ENCODE peak calls at places on chromosome 5, in six cellular contexts. Z is SK-N-SH, O is A549, H is GM12878, I is K562, S is HepG2. T is an unnamed sample.
A peak's percentile ranks its signal among the peaks of the same experiment; 100 is the strongest.

GRCh38 chr5:67974054-67974453 is 241.5 kb upstream of the PIK3R1 start:
- DNase-seq in Z (no peak), O (no peak), H (no peak), I (no peak), S (no peak), T (no peak)

GRCh38 chr5:71923755-71924154 is 183.5 kb upstream of the MAP1B start:
- DNase-seq in Z (no peak), O (no peak), H (no peak), I (no peak), S (no peak), T (no peak)

GRCh38 chr5:178991190-178992145 is 3.7 kb downstream of the GRM6 start:
- DNase-seq in Z (no peak), O (no peak), H (no peak), I (no peak), S (no peak), T (no peak)

GRCh38 chr5:133451926-133452325 is 160.4 kb downstream of the FSTL4 start:
- DNase-seq in Z (no peak), O (no peak), H (no peak), I (no peak), S (no peak), T (no peak)

GRCh38 chr5:131109540-131110255 is 55.4 kb downstream of the HINT1 start:
- DNase-seq in Z (peak; percentile 46), O (peak; percentile 46), H (peak; percentile 12), I (peak; percentile 27), S (peak; percentile 17), T (peak; percentile 35)

GRCh38 chr5:92371889-92372235 is 988.7 kb upstream of the ARRDC3 start:
- DNase-seq in Z (no peak), O (peak; percentile 28), H (no peak), I (no peak), S (no peak), T (no peak)

GRCh38 chr5:116076496-116076895 is 8.3 kb upstream of the COMMD10 start:
- DNase-seq in Z (no peak), O (no peak), H (peak; percentile 79), I (no peak), S (no peak), T (no peak)

GRCh38 chr5:122371511-122372151 is 59.6 kb downstream of the SNCAIP start:
- DNase-seq in Z (no peak), O (no peak), H (no peak), I (no peak), S (no peak), T (no peak)

GRCh38 chr5:134177197-134178171 is 734 bp upstream of the SKP1 start:
- DNase-seq in Z (peak; percentile 23), O (peak; percentile 48), H (peak; percentile 26), I (peak; percentile 76), S (peak; percentile 68), T (peak; percentile 60)

GRCh38 chr5:122352331-122352730 is 40.3 kb downstream of the SNCAIP start:
- DNase-seq in Z (no peak), O (no peak), H (no peak), I (no peak), S (no peak), T (no peak)

GRCh38 chr5:122849746-122850145 is 4.3 kb downstream of the SNX24 start:
- DNase-seq in Z (no peak), O (no peak), H (no peak), I (no peak), S (no peak), T (no peak)

GRCh38 chr5:159548517-159548916 is 218.2 kb upstream of the IL12B start:
- DNase-seq in Z (no peak), O (no peak), H (no peak), I (no peak), S (no peak), T (no peak)

GRCh38 chr5:95912029-95912428 is 49.6 kb downstream of the ELL2 start:
- DNase-seq in Z (no peak), O (no peak), H (no peak), I (no peak), S (no peak), T (no peak)

GRCh38 chr5:180644129-180644824 is 5.1 kb downstream of the FLT4 start:
- DNase-seq in Z (peak; percentile 9), O (no peak), H (no peak), I (no peak), S (no peak), T (no peak)

GRCh38 chr5:150599917-150600511 is 40.4 kb upstream of the SYNPO start:
- DNase-seq in Z (peak; percentile 86), O (peak; percentile 91), H (no peak), I (peak; percentile 38), S (no peak), T (no peak)

GRCh38 chr5:96972599-96973334 is 36.9 kb downstream of the LNPEP start:
- DNase-seq in Z (no peak), O (no peak), H (no peak), I (no peak), S (no peak), T (no peak)

GRCh38 chr5:68315679-68316271 is 100.2 kb downstream of the PIK3R1 start:
- DNase-seq in Z (no peak), O (no peak), H (peak; percentile 55), I (no peak), S (no peak), T (no peak)

GRCh38 chr5:72109625-72110024 is 2.4 kb downstream of the MAP1B start:
- DNase-seq in Z (peak; percentile 54), O (peak; percentile 32), H (no peak), I (no peak), S (no peak), T (no peak)

GRCh38 chr5:124628721-124629596 is 117.5 kb downstream of the ZNF608 start:
- DNase-seq in Z (no peak), O (peak; percentile 95), H (no peak), I (peak; percentile 86), S (peak; percentile 84), T (peak; percentile 89)

GRCh38 chr5:57749396-57749795 is 266.8 kb upstream of the ACTBL2 start:
- DNase-seq in Z (no peak), O (no peak), H (no peak), I (no peak), S (no peak), T (no peak)

GRCh38 chr5:146205499-146206202 is 2.2 kb downstream of the RBM27 start:
- DNase-seq in Z (no peak), O (no peak), H (no peak), I (no peak), S (no peak), T (no peak)

GRCh38 chr5:172872997-172873491 is 39.0 kb downstream of the ERGIC1 start:
- DNase-seq in Z (no peak), O (no peak), H (no peak), I (no peak), S (no peak), T (no peak)

GRCh38 chr5:128436825-128437224 is 101.2 kb downstream of the FBN2 start:
- DNase-seq in Z (no peak), O (peak; percentile 26), H (no peak), I (no peak), S (peak; percentile 9), T (peak; percentile 76)

GRCh38 chr5:160747963-160748362 is 104.0 kb downstream of the ATP10B start:
- DNase-seq in Z (no peak), O (no peak), H (no peak), I (no peak), S (no peak), T (no peak)

GRCh38 chr5:133341915-133342710 is 270.2 kb downstream of the FSTL4 start:
- DNase-seq in Z (peak; percentile 39), O (no peak), H (no peak), I (no peak), S (no peak), T (no peak)

GRCh38 chr5:106121972-106122605 is 1548.6 kb downstream of the EFNA5 start:
- DNase-seq in Z (peak; percentile 20), O (peak; percentile 28), H (no peak), I (peak; percentile 69), S (no peak), T (peak; percentile 8)

GRCh38 chr5:122054266-122054665 is 23.8 kb downstream of the LOX start:
- DNase-seq in Z (no peak), O (no peak), H (no peak), I (no peak), S (no peak), T (no peak)

GRCh38 chr5:67065237-67065636 is 131.4 kb downstream of the CD180 start:
- DNase-seq in Z (no peak), O (no peak), H (peak; percentile 8), I (no peak), S (no peak), T (no peak)

GRCh38 chr5:111144352-111144930 is 52.3 kb downstream of the WDR36 start:
- DNase-seq in Z (no peak), O (no peak), H (peak; percentile 31), I (no peak), S (no peak), T (no peak)

GRCh38 chr5:93381057-93381456 is 200.0 kb downstream of the NR2F1-AS1 start:
- DNase-seq in Z (no peak), O (no peak), H (no peak), I (no peak), S (no peak), T (no peak)
- TF ChIP-seq REST in Z (no peak), O (no peak), H (no peak), I (no peak), S (no peak), T (no peak)

GRCh38 chr5:566636-567309 is 42.5 kb upstream of the SLC9A3 start:
- DNase-seq in Z (no peak), O (no peak), H (no peak), I (peak; percentile 49), S (no peak), T (no peak)

GRCh38 chr5:568809-569208 is 43.3 kb upstream of the CEP72 start:
- DNase-seq in Z (no peak), O (no peak), H (no peak), I (no peak), S (no peak), T (no peak)

GRCh38 chr5:568061-568781 is 43.9 kb upstream of the CEP72 start:
- DNase-seq in Z (no peak), O (no peak), H (no peak), I (no peak), S (no peak), T (no peak)

GRCh38 chr5:565782-566445 is 41.7 kb upstream of the SLC9A3 start:
- DNase-seq in Z (no peak), O (no peak), H (no peak), I (no peak), S (no peak), T (no peak)

DNA sequence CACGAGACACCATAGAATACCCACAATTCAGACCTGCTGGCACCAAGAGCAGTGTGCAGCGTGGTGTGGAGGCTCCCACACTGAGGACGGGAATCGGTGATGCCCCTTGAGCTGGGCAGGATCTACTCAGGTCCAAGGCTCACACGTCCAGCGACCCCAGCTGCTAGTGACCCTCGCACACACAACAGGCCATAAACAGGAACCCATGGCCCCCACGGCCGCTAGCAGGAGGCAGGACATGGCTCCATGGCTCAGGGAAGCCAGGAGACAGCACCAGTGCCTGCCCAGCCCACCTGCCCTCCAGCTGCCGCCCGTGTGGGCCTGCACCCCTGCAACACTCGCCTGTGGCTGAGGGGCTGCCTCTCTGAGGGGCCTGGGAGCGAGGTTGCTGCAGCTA is 43.4 kb upstream of the SLC9A3 start:
- DNase-seq in Z (no peak), O (no peak), H (no peak), I (no peak), S (no peak), T (no peak)
- TF ChIP-seq MAX in Z (no peak), O (no peak), H (no peak), I (no peak), S (no peak), T (no peak)

GRCh38 chr5:125699860-125700259 is 723.3 kb upstream of the GRAMD2B start:
- DNase-seq in Z (no peak), O (no peak), H (no peak), I (no peak), S (no peak), T (no peak)
- TF ChIP-seq REST in Z (no peak), O (no peak), H (no peak), I (no peak), S (no peak), T (no peak)

GRCh38 chr5:154240595-154240994 is 50.1 kb downstream of the GALNT10 start:
- DNase-seq in Z (no peak), O (no peak), H (no peak), I (no peak), S (no peak), T (no peak)
- TF ChIP-seq MAX in Z (no peak), O (no peak), H (no peak), I (no peak), S (no peak), T (no peak)